ENCODE peak calls at places on chromosome 7, in ten cellular contexts. I, O, K, A, X, W, S, B, V and T are unnamed samples.

GRCh38 chr7:31890198-31890597 is 180.0 kb downstream of the PDE1C start:
- DNase-seq in X (peak), S (no peak), B (no peak), O (no peak), V (peak), A (no peak), I (no peak), K (no peak), W (no peak), T (no peak)

GRCh38 chr7:4200546-4201094 is 481.5 kb upstream of the FOXK1 start:
- DNase-seq in X (no peak), K (no peak), V (no peak), I (no peak), S (no peak), O (no peak), B (no peak), W (no peak), A (no peak), T (no peak)

GRCh38 chr7:91579837-91580236 is 300.7 kb downstream of the MTERF1 start:
- DNase-seq in A (no peak), V (no peak), K (no peak), S (no peak), B (no peak), O (no peak), W (no peak), X (no peak), I (no peak), T (no peak)

GRCh38 chr7:211033-211714 is 18.8 kb downstream of the FAM20C start:
- DNase-seq in A (no peak), K (no peak), B (no peak), O (no peak), X (no peak), W (no peak), I (no peak), V (no peak), S (no peak), T (no peak)

GRCh38 chr7:146665023-146665422 is 548.4 kb downstream of the CNTNAP2 start:
- DNase-seq in O (no peak), S (no peak), X (no peak), W (no peak), A (no peak), I (no peak), B (no peak), K (no peak), V (no peak), T (no peak)

GRCh38 chr7:54831644-54832095 is 72.7 kb upstream of the SEC61G start:
- DNase-seq in X (peak), S (no peak), W (no peak), A (no peak), B (no peak), K (no peak), O (no peak), V (peak), I (no peak), T (no peak)

GRCh38 chr7:33191326-33191725 is 62.0 kb downstream of the BBS9 start:
- DNase-seq in I (no peak), V (peak), X (peak), O (no peak), B (no peak), S (no peak), K (no peak), A (no peak), W (peak), T (no peak)

GRCh38 chr7:102866480-102866879 is 46.3 kb upstream of the LRRC17 start:
- DNase-seq in B (no peak), A (no peak), V (no peak), O (no peak), K (no peak), I (no peak), W (no peak), S (no peak), X (no peak), T (no peak)

GRCh38 chr7:137245890-137246289 is 97.6 kb downstream of the PTN start:
- DNase-seq in A (no peak), O (no peak), X (no peak), W (no peak), B (no peak), I (no peak), K (no peak), S (no peak), V (no peak), T (no peak)

GRCh38 chr7:158991824-158992621 is 135.7 kb downstream of the DYNC2I1 start:
- DNase-seq in W (no peak), O (no peak), X (no peak), B (no peak), V (no peak), K (no peak), A (no peak), I (no peak), S (no peak), T (no peak)